ENCODE peak calls at places on chromosomes 13 and 19, in six cellular contexts. L is WERI-Rb-1, H is coronary artery, N is GM20000, E is neural crest cell, J is AG04449. V is an unnamed sample.

GRCh38 chr19:2495651-2496316 is 19.9 kb downstream of the GADD45B start:
- DNase-seq in L (no peak), H (no peak), N (no peak), E (no peak), J (no peak), V (no peak)

GRCh38 chr19:58154679-58155648 is 4.4 kb upstream of the ZNF329 start:
- DNase-seq in L (peak), H (peak), N (peak), E (peak), J (peak), V (no peak)

GRCh38 chr19:49371184-49371583 is 7.5 kb downstream of the DKKL1 start:
- DNase-seq in L (no peak), H (no peak), N (no peak), E (no peak), J (no peak), V (no peak)

GRCh38 chr13:113671066-113672001 is 4.3 kb downstream of the GRK1 start:
- DNase-seq in L (peak), H (peak), N (no peak), E (no peak), J (no peak), V (no peak)

GRCh38 chr19:51296331-51297093 is 14.9 kb upstream of the IGLON5 start:
- DNase-seq in L (peak), H (no peak), N (no peak), E (no peak), J (no peak), V (no peak)

GRCh38 chr13:81791636-81792035 is 1450.7 kb upstream of the SPRY2 start:
- DNase-seq in L (no peak), H (no peak), N (no peak), E (no peak), J (no peak), V (no peak)

GRCh38 chr13:30125422-30126073 is 181.8 kb downstream of the KATNAL1 start:
- DNase-seq in L (no peak), H (no peak), N (no peak), E (no peak), J (peak), V (peak)

GRCh38 chr19:18205180-18205915 is 1.5 kb upstream of the RAB3A start:
- DNase-seq in L (peak), H (peak), N (peak), E (peak), J (no peak), V (no peak)

GRCh38 chr13:93079294-93079693 is 147.3 kb upstream of the GPC6 start:
- DNase-seq in L (no peak), H (no peak), N (no peak), E (no peak), J (no peak), V (no peak)

GRCh38 chr13:40341086-40341471 is 325.4 kb downstream of the FOXO1 start:
- DNase-seq in L (no peak), H (no peak), N (no peak), E (no peak), J (no peak), V (no peak)

GRCh38 chr13:20134732-20135131 is 26.1 kb downstream of the GJA3 start:
- DNase-seq in L (no peak), H (no peak), N (no peak), E (no peak), J (no peak), V (no peak)

GRCh38 chr19:48660854-48661731 is 11.7 kb downstream of the NTN5 start:
- DNase-seq in L (peak), H (peak), N (peak), E (peak), J (no peak), V (no peak)

GRCh38 chr13:113526466-113527220 is 36.1 kb upstream of the DCUN1D2 start:
- DNase-seq in L (peak), H (no peak), N (no peak), E (no peak), J (no peak), V (no peak)

GRCh38 chr13:114087430-114087829 is 45.0 kb downstream of the RASA3 start:
- DNase-seq in L (peak), H (no peak), N (no peak), E (no peak), J (no peak), V (no peak)

GRCh38 chr13:26456578-26457119 is 100.8 kb upstream of the WASF3 start:
- DNase-seq in L (no peak), H (no peak), N (no peak), E (no peak), J (no peak), V (no peak)

GRCh38 chr19:38838208-38838985 is 6.8 kb upstream of the ECH1 start:
- DNase-seq in L (no peak), H (no peak), N (no peak), E (no peak), J (no peak), V (no peak)

GRCh38 chr13:105446197-105446596 is 1089.3 kb downstream of the EFNB2 start:
- DNase-seq in L (no peak), H (no peak), N (no peak), E (no peak), J (no peak), V (no peak)

GRCh38 chr19:3852614-3853254 is 16.1 kb downstream of the ZFR2 start:
- DNase-seq in L (peak), H (no peak), N (no peak), E (no peak), J (peak), V (peak)

GRCh38 chr19:30371960-30372824 is at the start of gene ZNF536:
- DNase-seq in L (no peak), H (no peak), N (no peak), E (no peak), J (no peak), V (no peak)

GRCh38 chr13:33257786-33258185 is 27.8 kb downstream of the STARD13 start:
- DNase-seq in L (no peak), H (no peak), N (no peak), E (no peak), J (no peak), V (no peak)

GRCh38 chr19:4829001-4829712 is 2.4 kb downstream of the TICAM1 start:
- DNase-seq in L (no peak), H (no peak), N (peak), E (no peak), J (no peak), V (no peak)

GRCh38 chr19:35299523-35300339 is 7.8 kb downstream of the MAG start:
- DNase-seq in L (no peak), H (no peak), N (no peak), E (no peak), J (no peak), V (no peak)

GRCh38 chr13:96229356-96229755 is 139.4 kb downstream of the HS6ST3 start:
- DNase-seq in L (peak), H (no peak), N (no peak), E (no peak), J (no peak), V (no peak)

GRCh38 chr19:14482112-14482941 is 7.2 kb upstream of the PTGER1 start:
- DNase-seq in L (no peak), H (no peak), N (no peak), E (no peak), J (no peak), V (no peak)

GRCh38 chr19:45142728-45143115 is 18.1 kb downstream of the NKPD1 start:
- DNase-seq in L (no peak), H (no peak), N (no peak), E (no peak), J (no peak), V (no peak)

GRCh38 chr13:34748078-34748477 is 194.0 kb upstream of the NBEA start:
- DNase-seq in L (no peak), H (no peak), N (no peak), E (no peak), J (no peak), V (peak)

GRCh38 chr19:50803633-50804419 is 13.6 kb downstream of the ACP4 start:
- DNase-seq in L (peak), H (no peak), N (no peak), E (no peak), J (no peak), V (no peak)

GRCh38 chr13:113075711-113076110 is 29.9 kb upstream of the F7 start:
- DNase-seq in L (no peak), H (no peak), N (no peak), E (no peak), J (no peak), V (no peak)

GRCh38 chr13:47134939-47135489 is 238.2 kb upstream of the HTR2A start:
- DNase-seq in L (no peak), H (no peak), N (no peak), E (no peak), J (no peak), V (no peak)

GRCh38 chr19:51168571-51169282 is 26.6 kb downstream of the SIGLEC7 start:
- DNase-seq in L (no peak), H (no peak), N (no peak), E (no peak), J (no peak), V (no peak)

GRCh38 chr19:46748325-46749109 is 2.3 kb upstream of the STRN4 start:
- DNase-seq in L (peak), H (no peak), N (peak), E (peak), J (no peak), V (no peak)

GRCh38 chr19:4061683-4062575 is 4.8 kb downstream of the ZBTB7A start:
- DNase-seq in L (peak), H (peak), N (no peak), E (no peak), J (no peak), V (no peak)

GRCh38 chr19:49678970-49679831 is 2.1 kb downstream of the PRMT1 start:
- DNase-seq in L (peak), H (no peak), N (no peak), E (no peak), J (no peak), V (no peak)

GRCh38 chr13:111577956-111578595 is 257.6 kb downstream of the TEX29 start:
- DNase-seq in L (no peak), H (no peak), N (no peak), E (no peak), J (no peak), V (no peak)

GRCh38 chr13:44266305-44266704 is 107.3 kb upstream of the SERP2 start:
- DNase-seq in L (no peak), H (peak), N (no peak), E (no peak), J (no peak), V (no peak)
- TF ChIP-seq CTCF in L (no peak), H (no peak), N (no peak), E (no peak), J (no peak), V (no peak)

GRCh38 chr13:37138169-37138568 is 32.7 kb upstream of the CSNK1A1L start:
- DNase-seq in L (no peak), H (no peak), N (no peak), E (no peak), J (no peak), V (no peak)
- TF ChIP-seq CTCF in L (peak), H (no peak), N (no peak), E (peak), J (peak), V (peak)

GRCh38 chr13:66922444-66922843 is 307.7 kb downstream of the PCDH9 start:
- DNase-seq in L (no peak), H (no peak), N (no peak), E (no peak), J (no peak), V (no peak)

GRCh38 chr13:66926200-66926850 is 303.8 kb downstream of the PCDH9 start:
- DNase-seq in L (no peak), H (no peak), N (no peak), E (no peak), J (no peak), V (no peak)

GRCh38 chr13:66927562-66927961 is 302.6 kb downstream of the PCDH9 start:
- DNase-seq in L (no peak), H (no peak), N (no peak), E (no peak), J (no peak), V (no peak)

DNA sequence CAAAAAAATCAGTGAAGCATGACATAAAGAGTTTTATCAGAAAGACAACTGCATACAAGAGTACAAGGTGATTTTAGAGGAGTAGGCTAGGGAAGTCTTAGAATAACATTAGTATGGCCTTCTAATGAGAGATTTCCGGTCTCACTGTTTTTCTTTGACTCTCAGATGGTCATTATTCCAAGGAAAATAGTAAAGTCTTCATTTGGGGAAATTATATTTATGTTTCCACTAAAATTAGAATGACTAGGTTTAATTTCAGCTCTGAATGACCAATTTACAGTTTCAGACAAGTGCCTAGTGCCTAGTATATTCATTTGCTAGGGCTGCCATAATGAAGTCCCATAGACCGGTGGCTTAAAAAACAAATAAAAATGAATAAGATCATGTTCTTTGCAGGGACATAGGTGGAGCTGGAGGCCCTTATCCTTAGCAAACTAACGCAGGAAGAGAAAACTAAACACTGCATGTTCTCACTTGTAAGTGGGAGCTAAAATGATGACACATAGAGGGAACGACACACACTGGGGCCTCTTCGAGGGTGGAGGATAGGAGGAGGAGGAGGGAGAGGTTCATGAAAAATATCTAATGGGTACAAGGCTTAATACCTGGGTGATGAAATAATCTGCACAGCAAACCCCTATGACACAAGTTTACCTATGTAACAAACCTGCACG is 303.1 kb downstream of the PCDH9 start:
- DNase-seq in L (no peak), H (no peak), N (no peak), E (no peak), J (no peak), V (no peak)
- TF ChIP-seq CTCF in L (no peak), H (no peak), N (no peak), E (no peak), J (no peak), V (no peak)

GRCh38 chr13:72788831-72789230 is 6.9 kb downstream of the PIBF1 start:
- DNase-seq in L (no peak), H (no peak), N (no peak), E (no peak), J (no peak), V (no peak)

DNA sequence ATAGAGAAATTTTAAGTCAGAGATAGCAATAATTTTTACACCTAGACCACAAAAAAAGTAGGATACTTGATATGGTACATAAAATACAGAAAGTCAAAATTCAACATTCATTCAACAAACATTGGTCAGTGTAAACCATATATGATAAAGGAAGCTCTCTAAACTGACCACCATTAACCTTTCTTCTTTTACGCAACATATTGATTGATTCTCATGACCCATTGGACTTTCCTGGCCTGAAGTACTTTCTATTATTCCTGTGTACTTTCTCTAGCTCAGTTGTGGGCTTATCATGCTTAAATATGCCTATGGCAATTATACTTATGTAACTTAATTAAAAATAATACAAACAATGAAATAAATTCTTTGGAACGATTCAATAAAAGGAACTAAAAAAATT is 10.7 kb downstream of the PIBF1 start:
- DNase-seq in L (no peak), H (no peak), N (no peak), E (no peak), J (no peak), V (no peak)
- TF ChIP-seq CTCF in L (no peak), H (no peak), N (no peak), E (no peak), J (no peak), V (no peak)

DNA sequence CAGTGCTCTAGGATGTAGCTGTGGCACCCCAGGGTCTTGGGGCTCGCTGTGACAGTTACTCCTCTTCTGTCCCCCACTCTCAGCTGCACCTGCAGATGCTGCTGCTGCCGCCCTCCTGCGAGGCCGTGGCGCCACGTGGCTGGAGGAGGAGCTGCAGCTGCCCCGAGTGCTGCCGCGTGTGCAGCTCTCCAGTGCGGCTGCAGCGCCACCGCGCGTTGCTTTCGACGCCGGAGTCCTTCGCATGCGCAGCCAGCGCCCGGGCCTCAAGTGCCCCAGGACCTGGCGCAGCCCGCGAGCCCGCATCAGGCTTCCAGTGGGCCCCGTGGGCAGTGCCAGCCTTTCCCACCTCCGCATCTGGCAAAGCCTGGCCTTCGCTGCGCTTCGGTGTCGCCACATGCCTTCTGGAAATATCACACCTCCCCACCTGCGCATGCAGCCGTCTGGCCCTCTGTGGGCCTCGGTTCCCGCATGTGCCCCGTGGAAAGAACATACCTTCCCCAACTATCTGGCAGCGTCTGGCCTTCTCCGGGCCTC is 692 bp upstream of the ZNF580 start:
- DNase-seq in L (no peak), H (peak), N (peak), E (no peak), J (no peak), V (no peak)
- TF ChIP-seq CTCF in L (peak), H (peak), N (peak), E (no peak), J (peak), V (peak)

GRCh38 chr13:43433691-43434121 is 353.1 kb downstream of the ENOX1 start:
- DNase-seq in L (no peak), H (no peak), N (no peak), E (no peak), J (no peak), V (no peak)
- TF ChIP-seq CTCF in L (no peak), H (no peak), N (no peak), E (no peak), J (no peak), V (no peak)

DNA sequence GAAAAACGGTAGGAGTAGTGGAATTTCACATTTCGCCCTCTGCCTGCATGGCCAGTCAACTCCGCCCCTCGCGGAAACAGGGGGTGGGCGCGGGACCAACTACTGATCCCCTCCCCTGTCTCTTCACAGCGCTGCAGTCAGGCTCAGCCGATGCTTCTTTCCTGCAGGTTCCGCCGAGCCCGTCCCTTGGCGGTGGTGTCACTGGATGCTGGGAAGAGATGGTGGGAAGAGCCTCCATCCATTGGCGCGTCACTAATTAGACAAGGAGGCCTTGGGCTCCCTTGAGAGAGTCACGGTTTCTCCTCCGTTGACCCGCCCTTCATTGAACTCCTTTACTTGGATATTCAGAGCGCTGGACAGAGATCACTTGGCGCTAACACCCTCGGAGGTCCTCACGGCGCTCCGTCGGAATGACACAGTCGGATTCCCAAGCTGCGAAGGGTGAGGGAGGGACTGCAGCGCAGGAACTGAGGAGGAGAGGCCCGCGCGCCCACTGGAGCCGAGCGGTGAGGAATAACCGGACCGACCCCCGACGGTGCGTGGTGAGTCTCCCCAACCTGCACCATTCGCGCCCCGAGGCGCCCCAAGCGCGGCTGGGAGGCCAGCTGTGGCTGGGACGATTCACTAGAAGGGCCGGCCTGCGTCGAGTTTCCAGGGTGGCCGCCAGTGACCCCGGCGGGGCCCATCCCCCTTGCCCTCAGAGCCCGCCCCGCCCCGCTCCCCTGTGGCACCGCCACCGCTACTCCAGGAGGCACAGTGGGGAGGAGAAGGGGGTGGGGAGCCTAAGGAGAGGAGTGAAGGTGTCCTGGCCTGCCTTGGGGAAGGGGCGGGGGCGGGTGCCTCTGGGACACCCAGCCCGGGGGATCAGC is 11.2 kb upstream of the CEACAM21 start:
- DNase-seq in L (peak), H (peak), N (no peak), E (no peak), J (no peak), V (no peak)
- TF ChIP-seq CTCF in L (no peak), H (no peak), N (no peak), E (no peak), J (no peak), V (no peak)

DNA sequence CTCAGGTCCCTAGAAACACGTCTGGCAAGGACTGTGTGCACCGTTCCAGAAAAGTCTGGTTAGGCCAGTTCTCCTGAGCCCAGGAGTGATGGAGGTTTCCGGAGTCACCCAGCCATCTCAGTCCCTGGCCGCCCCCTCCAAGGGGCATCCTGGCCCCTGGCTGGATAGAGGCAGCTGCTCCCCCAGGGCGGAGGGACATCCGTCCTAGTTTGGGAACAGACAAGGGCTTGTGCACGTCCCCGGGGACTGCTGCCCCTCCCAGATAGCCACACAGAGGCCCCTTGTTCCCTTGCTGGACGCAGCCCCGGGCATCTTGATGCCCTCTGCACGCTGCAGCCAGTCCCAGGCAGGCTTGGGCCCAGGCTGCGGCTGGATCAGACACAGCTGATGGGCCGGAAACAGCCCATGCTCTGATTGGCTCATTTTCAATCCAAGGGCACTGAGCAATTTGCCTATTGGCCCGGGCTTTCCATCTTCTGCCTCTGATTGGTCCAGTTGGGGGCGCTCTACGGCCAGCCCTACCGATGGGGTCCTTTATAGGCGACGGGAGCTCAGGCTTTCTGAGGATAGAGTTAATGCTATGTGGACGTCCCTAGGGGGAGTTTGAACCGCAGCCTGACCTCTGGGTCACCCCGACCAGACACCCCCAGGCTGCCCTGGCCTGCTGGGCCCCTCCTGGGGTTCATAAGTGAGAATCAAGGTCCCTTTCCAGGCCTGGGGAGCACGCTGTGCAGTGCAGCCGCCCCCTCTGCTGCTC is 3.7 kb downstream of the S1PR2 start:
- DNase-seq in L (no peak), H (peak), N (no peak), E (peak), J (no peak), V (no peak)
- TF ChIP-seq CTCF in L (no peak), H (no peak), N (no peak), E (no peak), J (no peak), V (no peak)